ENCODE peak calls at places on chromosomes 3 and 15, in six cellular contexts. F is heart right ventricle, J is SK-N-SH, O is pancreas, H is NCI-H1436, U is GM12891. P is an unnamed sample.

GRCh38 chr3:164679245-164679644 is 399.1 kb downstream of the SI start:
- DNase-seq in F (no peak), J (no peak), U (no peak), H (no peak), O (no peak), P (no peak)

GRCh38 chr3:197454014-197454413 is 101.8 kb downstream of the BDH1 start:
- DNase-seq in J (peak; percentile 50), F (no peak), H (no peak), O (peak; percentile 3), U (no peak), P (peak; percentile 30)

GRCh38 chr3:69774029-69774428 is 34.8 kb downstream of the MITF start:
- DNase-seq in U (no peak), O (no peak), H (no peak), F (peak; percentile 42), J (no peak), P (peak; percentile 37)

GRCh38 chr3:108396336-108396735 is 100.0 kb downstream of the HHLA2 start:
- DNase-seq in H (no peak), O (no peak), F (no peak), J (no peak), U (no peak), P (no peak)

GRCh38 chr3:115590873-115591272 is 32.4 kb upstream of the GAP43 start:
- DNase-seq in F (no peak), J (no peak), U (no peak), H (no peak), O (no peak), P (no peak)

GRCh38 chr15:52785672-52786406 is 4.3 kb downstream of the ONECUT1 start:
- DNase-seq in H (no peak), O (no peak), F (no peak), J (no peak), U (no peak), P (no peak)

GRCh38 chr3:122533931-122534334 is 19.2 kb upstream of the KPNA1 start:
- DNase-seq in U (peak; percentile 53), F (no peak), O (no peak), J (no peak), H (no peak), P (peak; percentile 98)

GRCh38 chr15:74490339-74490689 is 29.4 kb upstream of the UBL7 start:
- DNase-seq in H (no peak), O (no peak), F (no peak), U (no peak), J (no peak), P (no peak)